ENCODE peak calls at places on chromosomes 2 and 18, in six cellular contexts. Z is neural progenitor cell; N is AG04450; L is psoas muscle; R is CD4-positive, CD25-positive, alpha-beta regulatory T cell; F is cardiac muscle cell. H is an unnamed sample.

GRCh38 chr18:55100817-55101457 is 141.7 kb upstream of the CCDC68 start:
- DNase-seq in F (no peak), R (no peak), Z (no peak), N (no peak), L (no peak), H (no peak)

GRCh38 chr2:150609831-150610582 is 122.5 kb upstream of the RND3 start:
- DNase-seq in N (peak; percentile 83), F (no peak), Z (no peak), R (no peak), L (no peak), H (no peak)

GRCh38 chr18:62486290-62486964 is 36.4 kb upstream of the ZCCHC2 start:
- DNase-seq in Z (no peak), N (no peak), R (no peak), L (no peak), F (peak; percentile 6), H (peak; percentile 8)

GRCh38 chr18:41761329-41762028 is 193.6 kb upstream of the PIK3C3 start:
- DNase-seq in N (peak; percentile 55), L (no peak), F (no peak), Z (no peak), R (no peak), H (peak; percentile 73)

GRCh38 chr18:68734311-68734710 is 19.4 kb upstream of the TMX3 start:
- DNase-seq in F (no peak), Z (no peak), L (no peak), N (no peak), R (no peak), H (no peak)

GRCh38 chr18:66728951-66729350 is 125.1 kb upstream of the CDH19 start:
- DNase-seq in L (no peak), Z (no peak), F (no peak), R (no peak), N (no peak), H (no peak)

GRCh38 chr18:27073404-27073830 is 111.7 kb downstream of the CHST9 start:
- DNase-seq in F (no peak), N (no peak), Z (no peak), L (no peak), R (no peak), H (no peak)

GRCh38 chr18:13112982-13113381 is 105.6 kb upstream of the LDLRAD4 start:
- DNase-seq in F (peak; percentile 91), L (peak; percentile 36), R (peak; percentile 37), Z (peak; percentile 91), N (no peak), H (no peak)

GRCh38 chr2:230828272-230828961 is 36.3 kb upstream of the ITM2C start:
- DNase-seq in Z (no peak), L (peak; percentile 27), F (no peak), N (no peak), R (peak; percentile 49), H (no peak)

GRCh38 chr2:10963155-10963554 is 51.4 kb downstream of the KCNF1 start:
- DNase-seq in N (no peak), L (no peak), Z (no peak), R (no peak), F (no peak), H (no peak)

GRCh38 chr18:12271376-12272235 is 17.4 kb downstream of the CIDEA start:
- DNase-seq in N (no peak), Z (peak; percentile 86), F (peak; percentile 90), L (peak; percentile 81), R (peak; percentile 61), H (no peak)

GRCh38 chr18:23380001-23380550 is 73.0 kb upstream of the RIOK3 start:
- DNase-seq in N (no peak), L (no peak), Z (no peak), R (no peak), F (no peak), H (no peak)

GRCh38 chr2:238120463-238121298 is 17.8 kb upstream of the KLHL30 start:
- DNase-seq in R (no peak), N (no peak), Z (peak; percentile 63), F (peak; percentile 70), L (peak; percentile 28), H (peak; percentile 5)

GRCh38 chr2:197075754-197076337 is 149.3 kb upstream of the PGAP1 start:
- DNase-seq in Z (peak; percentile 27), F (no peak), L (no peak), R (peak; percentile 39), N (no peak), H (no peak)

GRCh38 chr2:165277860-165278656 is 38.8 kb downstream of the SCN2A start:
- DNase-seq in Z (peak; percentile 19), L (no peak), F (no peak), N (no peak), R (peak; percentile 12), H (no peak)

GRCh38 chr2:77954931-77955330 is 432.8 kb upstream of the LRRTM4 start:
- DNase-seq in R (no peak), L (no peak), N (no peak), F (no peak), Z (no peak), H (no peak)

GRCh38 chr2:1750935-1751767 is 6.8 kb upstream of the PXDN start:
- DNase-seq in N (peak; percentile 72), L (peak; percentile 55), F (peak; percentile 76), R (peak; percentile 23), Z (peak; percentile 82), H (peak; percentile 53)

GRCh38 chr2:237708961-237709360 is 81.6 kb downstream of the LRRFIP1 start:
- DNase-seq in N (no peak), Z (no peak), L (no peak), R (no peak), F (no peak), H (no peak)

GRCh38 chr2:30178618-30179404 is 32.0 kb downstream of the YPEL5 start:
- DNase-seq in Z (no peak), F (no peak), L (peak; percentile 68), N (no peak), R (no peak), H (peak; percentile 86)

GRCh38 chr2:66305714-66306113 is 129.2 kb upstream of the MEIS1 start:
- DNase-seq in Z (no peak), R (no peak), L (peak; percentile 66), F (no peak), N (no peak), H (peak; percentile 4)

GRCh38 chr2:190319557-190320498 is at the start of gene HIBCH:
- DNase-seq in Z (peak; percentile 98), L (peak; percentile 99), R (peak; percentile 92), N (peak; percentile 95), F (peak; percentile 98), H (peak; percentile 95)

GRCh38 chr2:10305254-10305635 is 2.5 kb downstream of the HPCAL1 start:
- DNase-seq in L (no peak), R (peak; percentile 70), Z (no peak), N (no peak), F (no peak), H (no peak)

GRCh38 chr2:196174424-196174823 is 3.0 kb upstream of the STK17B start:
- DNase-seq in F (no peak), R (no peak), Z (no peak), N (no peak), L (no peak), H (no peak)

GRCh38 chr18:48922203-48922800 is 28.5 kb downstream of the SMAD7 start:
- DNase-seq in F (no peak), N (no peak), R (no peak), L (no peak), Z (peak; percentile 1), H (no peak)
- H3K4me3 ChIP-seq in F (no peak overlapping the region), N (peak overlapping the region; percentile 37), R (no peak overlapping the region), L (peak overlapping the region; percentile 55), Z (no peak overlapping the region), H (no peak overlapping the region)

GRCh38 chr2:33492735-33493134 is 16.3 kb downstream of the RASGRP3 start:
- DNase-seq in Z (no peak), N (no peak), R (no peak), L (no peak), F (no peak), H (no peak)
- H3K4me3 ChIP-seq in Z (no peak overlapping the region), N (no peak overlapping the region), R (no peak overlapping the region), L (no peak overlapping the region), F (no peak overlapping the region), H (no peak overlapping the region)

GRCh38 chr2:42638080-42638784 is 69.8 kb downstream of the MTA3 start:
- DNase-seq in N (no peak), R (no peak), L (no peak), Z (no peak), F (no peak), H (no peak)
- H3K4me3 ChIP-seq in N (no peak overlapping the region), R (no peak overlapping the region), L (no peak overlapping the region), Z (peak overlapping the region; percentile 13), F (no peak overlapping the region), H (no peak overlapping the region)

GRCh38 chr2:40489678-40489960 is 37.7 kb upstream of the SLC8A1 start:
- DNase-seq in L (no peak), N (no peak), F (no peak), R (no peak), Z (no peak), H (no peak)
- H3K4me3 ChIP-seq in L (peak overlapping the region; percentile 58), N (peak overlapping the region; percentile 49), F (peak overlapping the region; percentile 7), R (peak overlapping the region; percentile 79), Z (no peak overlapping the region), H (peak overlapping the region; percentile 12)

GRCh38 chr18:3593381-3593903 is 143.5 kb downstream of the TGIF1 start:
- DNase-seq in L (no peak), N (no peak), Z (peak; percentile 84), R (no peak), F (no peak), H (peak; percentile 76)
- H3K4me3 ChIP-seq in L (peak overlapping the region; percentile 69), N (peak overlapping the region; percentile 34), Z (peak overlapping the region; percentile 45), R (peak overlapping the region; percentile 94), F (peak overlapping the region; percentile 49), H (peak overlapping the region; percentile 57)

DNA sequence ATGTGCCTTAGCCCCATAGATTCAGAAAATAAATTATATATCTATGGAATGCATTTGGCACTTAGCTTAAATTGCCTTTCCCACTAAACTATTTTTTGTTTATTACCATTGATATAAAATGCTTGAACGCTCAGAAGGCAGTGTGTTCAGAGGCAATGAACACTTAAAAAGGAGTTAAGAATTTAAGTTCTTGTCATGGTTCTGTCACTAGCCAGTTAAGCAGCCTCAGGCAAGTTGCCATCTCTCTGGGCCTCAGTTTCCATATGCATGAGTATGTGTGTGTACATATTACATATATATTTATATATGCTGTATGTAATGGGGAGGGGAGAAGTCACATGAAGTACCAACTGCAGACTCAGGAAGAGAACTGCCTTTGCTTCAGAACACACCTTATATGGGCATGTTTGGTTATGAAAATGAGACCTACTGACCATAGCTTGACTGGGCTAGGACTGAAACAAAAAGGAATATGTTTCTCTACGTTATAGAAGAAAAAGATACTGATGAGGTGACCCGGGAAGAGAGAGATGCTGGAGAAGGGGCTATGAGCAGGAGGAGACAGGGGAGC is 97.5 kb downstream of the CDC42EP3 start:
- DNase-seq in L (no peak), F (no peak), R (no peak), N (no peak), Z (no peak), H (no peak)
- H3K4me3 ChIP-seq in L (no peak overlapping the region), F (no peak overlapping the region), R (no peak overlapping the region), N (no peak overlapping the region), Z (no peak overlapping the region), H (no peak overlapping the region)

GRCh38 chr2:7742301-7742700 is 825.1 kb downstream of the RNF144A start:
- DNase-seq in R (no peak), F (no peak), Z (no peak), L (no peak), N (no peak), H (no peak)

GRCh38 chr2:7744827-7745226 is 827.6 kb downstream of the RNF144A start:
- DNase-seq in F (no peak), L (no peak), Z (no peak), R (no peak), N (no peak), H (no peak)

GRCh38 chr2:7749895-7750559 is 832.8 kb downstream of the RNF144A start:
- DNase-seq in F (no peak), Z (no peak), R (no peak), L (no peak), N (no peak), H (no peak)

GRCh38 chr2:7748717-7749415 is 831.7 kb downstream of the RNF144A start:
- DNase-seq in Z (no peak), F (no peak), N (no peak), L (no peak), R (no peak), H (no peak)

GRCh38 chr2:7745369-7745768 is 828.2 kb downstream of the RNF144A start:
- DNase-seq in N (no peak), R (no peak), L (no peak), F (no peak), Z (no peak), H (no peak)
- H3K4me3 ChIP-seq in N (no peak overlapping the region), R (no peak overlapping the region), L (no peak overlapping the region), F (no peak overlapping the region), Z (no peak overlapping the region), H (no peak overlapping the region)